ENCODE peak calls at places on chromosomes 1 and 21, in eight cellular contexts. G is AML-193; K is effector memory CD4-positive, alpha-beta T cell; U is bronchial epithelial cell; X is Daoy; Y is AG10803; D is aorta; I is activated CD4-positive, alpha-beta T cell treated with anti-CD3 and anti-CD28 coated beads, Interleukin-2, amount 50 U/mL, for 4 hours. B is an unnamed sample.

GRCh38 chr1:101203812-101204540 is 32.8 kb upstream of the S1PR1 start:
- DNase-seq in G (no peak), K (no peak), U (peak), X (no peak), Y (peak), D (no peak), I (no peak), B (no peak)

GRCh38 chr21:32256873-32257620 is 21.8 kb downstream of the MIS18A start:
- DNase-seq in G (no peak), K (no peak), U (peak), X (peak), Y (peak), D (peak), I (no peak), B (no peak)

GRCh38 chr1:75124510-75124909 is 9.7 kb upstream of the LHX8 start:
- DNase-seq in G (no peak), K (no peak), U (no peak), X (no peak), Y (no peak), D (no peak), I (no peak), B (no peak)

GRCh38 chr1:151968058-151968457 is 25.6 kb downstream of the S100A10 start:
- DNase-seq in G (peak), K (no peak), U (peak), X (peak), Y (peak), D (no peak), I (peak), B (no peak)

GRCh38 chr1:232613752-232614381 is 16.1 kb downstream of the SIPA1L2 start:
- DNase-seq in G (no peak), K (no peak), U (no peak), X (peak), Y (peak), D (no peak), I (no peak), B (no peak)

GRCh38 chr1:216457356-216457755 is 34.1 kb upstream of the USH2A start:
- DNase-seq in G (no peak), K (no peak), U (no peak), X (no peak), Y (no peak), D (no peak), I (no peak), B (no peak)

GRCh38 chr21:40016667-40017066 is 149.4 kb downstream of the PCP4 start:
- DNase-seq in G (no peak), K (no peak), U (no peak), X (no peak), Y (no peak), D (no peak), I (no peak), B (no peak)

GRCh38 chr21:17793271-17793670 is 25.9 kb downstream of the C21orf91 start:
- DNase-seq in G (no peak), K (no peak), U (no peak), X (no peak), Y (no peak), D (no peak), I (no peak), B (no peak)

GRCh38 chr1:209398330-209398991 is 185.1 kb upstream of the CAMK1G start:
- DNase-seq in G (no peak), K (no peak), U (peak), X (peak), Y (peak), D (no peak), I (no peak), B (no peak)

GRCh38 chr1:201714542-201715276 is 114.2 kb upstream of the IPO9 start:
- DNase-seq in G (no peak), K (no peak), U (peak), X (peak), Y (peak), D (peak), I (no peak), B (peak)

GRCh38 chr1:92848201-92848600 is 16.4 kb downstream of the RPL5 start:
- DNase-seq in G (no peak), K (no peak), U (peak), X (no peak), Y (no peak), D (no peak), I (no peak), B (no peak)

GRCh38 chr1:26530898-26531598 is 1.5 kb downstream of the RPS6KA1 start:
- DNase-seq in G (peak), K (no peak), U (peak), X (peak), Y (peak), D (no peak), I (no peak), B (peak)

GRCh38 chr1:39659110-39659509 is 12.8 kb downstream of the NT5C1A start:
- DNase-seq in G (no peak), K (no peak), U (no peak), X (no peak), Y (no peak), D (no peak), I (no peak), B (no peak)

GRCh38 chr1:18537386-18538306 is 56.9 kb downstream of the KLHDC7A start:
- DNase-seq in G (no peak), K (no peak), U (no peak), X (no peak), Y (no peak), D (no peak), I (no peak), B (no peak)

GRCh38 chr1:30817083-30817450 is 59.5 kb upstream of the LAPTM5 start:
- DNase-seq in G (no peak), K (no peak), U (no peak), X (no peak), Y (peak), D (no peak), I (no peak), B (no peak)

GRCh38 chr1:16111771-16112557 is 38.5 kb upstream of the FAM131C start:
- DNase-seq in G (no peak), K (no peak), U (no peak), X (peak), Y (peak), D (peak), I (no peak), B (no peak)

GRCh38 chr1:173269490-173270230 is 62.5 kb upstream of the TNFSF4 start:
- DNase-seq in G (no peak), K (no peak), U (peak), X (peak), Y (peak), D (no peak), I (no peak), B (no peak)

GRCh38 chr1:167426716-167427115 is 91.6 kb downstream of the CD247 start:
- DNase-seq in G (no peak), K (no peak), U (no peak), X (no peak), Y (no peak), D (no peak), I (no peak), B (no peak)

GRCh38 chr1:153592706-153593105 is 20.2 kb downstream of the S100A16 start:
- DNase-seq in G (no peak), K (no peak), U (no peak), X (no peak), Y (no peak), D (no peak), I (no peak), B (no peak)

GRCh38 chr1:201562257-201562656 is 23.3 kb downstream of the NAV1 start:
- DNase-seq in G (no peak), K (no peak), U (peak), X (peak), Y (peak), D (no peak), I (no peak), B (no peak)

GRCh38 chr1:76073471-76073870 is 1.1 kb upstream of the ST6GALNAC3 start:
- DNase-seq in G (no peak), K (no peak), U (no peak), X (peak), Y (peak), D (no peak), I (no peak), B (no peak)

GRCh38 chr21:45266518-45267389 is 20.9 kb downstream of the POFUT2 start:
- DNase-seq in G (peak), K (no peak), U (no peak), X (peak), Y (peak), D (peak), I (no peak), B (no peak)

GRCh38 chr1:31535561-31535960 is 40.8 kb upstream of the TINAGL1 start:
- DNase-seq in G (no peak), K (no peak), U (peak), X (peak), Y (no peak), D (no peak), I (no peak), B (no peak)

GRCh38 chr1:10257851-10258250 is 47.5 kb downstream of the KIF1B start:
- DNase-seq in G (no peak), K (no peak), U (no peak), X (no peak), Y (no peak), D (no peak), I (no peak), B (no peak)

GRCh38 chr1:240455228-240455821 is 156.6 kb downstream of the GREM2 start:
- DNase-seq in G (no peak), K (no peak), U (peak), X (peak), Y (peak), D (no peak), I (no peak), B (no peak)

GRCh38 chr1:44347280-44347679 is 7.8 kb downstream of the ERI3 start:
- DNase-seq in G (no peak), K (no peak), U (no peak), X (no peak), Y (peak), D (no peak), I (no peak), B (no peak)

GRCh38 chr1:1573843-1574720 is 581 bp downstream of the SSU72 start:
- DNase-seq in G (peak), K (peak), U (peak), X (peak), Y (peak), D (peak), I (peak), B (no peak)

GRCh38 chr1:155598842-155599331 is 11.1 kb upstream of the MSTO1 start:
- DNase-seq in G (no peak), K (no peak), U (peak), X (no peak), Y (peak), D (no peak), I (no peak), B (no peak)

GRCh38 chr1:15952317-15953258 is 23.3 kb downstream of the ZBTB17 start:
- DNase-seq in G (peak), K (no peak), U (peak), X (peak), Y (peak), D (no peak), I (no peak), B (peak)

GRCh38 chr1:90133133-90133532 is 138.2 kb downstream of the ZNF326 start:
- DNase-seq in G (peak), K (no peak), U (peak), X (peak), Y (peak), D (no peak), I (no peak), B (no peak)